ENCODE peak calls at places on chromosome 12, in six cellular contexts. H, X, W, U, Z and R are unnamed samples.

GRCh38 chr12:66859751-66860440 is 181.0 kb upstream of the GRIP1 start:
- DNase-seq in Z (no peak), W (no peak), X (no peak), H (no peak), U (no peak), R (no peak)

GRCh38 chr12:93682846-93683261 is 5.7 kb downstream of the CRADD start:
- DNase-seq in U (no peak), Z (no peak), X (no peak), W (no peak), H (no peak), R (no peak)

GRCh38 chr12:115468087-115468510 is 784.1 kb upstream of the TBX3 start:
- DNase-seq in X (no peak), Z (no peak), W (no peak), U (no peak), H (peak), R (no peak)

GRCh38 chr12:58504539-58504938 is 415.8 kb downstream of the LRIG3 start:
- DNase-seq in H (peak), X (peak), U (no peak), W (no peak), Z (no peak), R (no peak)

GRCh38 chr12:131692431-131692830 is 18.5 kb upstream of the SFSWAP start:
- DNase-seq in U (no peak), X (no peak), Z (no peak), W (peak), H (no peak), R (no peak)

GRCh38 chr12:79689477-79690155 is 1.1 kb downstream of the PAWR start:
- DNase-seq in H (peak), Z (peak), U (peak), W (peak), X (no peak), R (peak)

GRCh38 chr12:116969615-116970575 is 59.1 kb downstream of the FBXW8 start:
- DNase-seq in W (no peak), H (no peak), X (peak), U (peak), Z (peak), R (no peak)

GRCh38 chr12:114316076-114316475 is 89.9 kb downstream of the TBX5 start:
- DNase-seq in X (no peak), H (peak), U (no peak), Z (no peak), W (no peak), R (no peak)

GRCh38 chr12:89347325-89347829 is 4.9 kb downstream of the DUSP6 start:
- DNase-seq in X (no peak), U (no peak), H (no peak), W (no peak), Z (no peak), R (no peak)

GRCh38 chr12:113186033-113186365 is 478 bp downstream of the RITA1 start:
- DNase-seq in W (no peak), Z (no peak), X (no peak), U (no peak), H (no peak), R (no peak)

GRCh38 chr12:103881261-103881660 is 40.2 kb upstream of the NT5DC3 start:
- DNase-seq in W (no peak), Z (no peak), H (no peak), X (no peak), U (no peak), R (no peak)

GRCh38 chr12:123937707-123938600 is 34.7 kb downstream of the CCDC92 start:
- DNase-seq in H (no peak), U (no peak), X (no peak), Z (no peak), W (no peak), R (no peak)

GRCh38 chr12:18872770-18873169 is 134.9 kb downstream of the CAPZA3 start:
- DNase-seq in Z (no peak), W (no peak), H (no peak), X (no peak), U (no peak), R (no peak)

DNA sequence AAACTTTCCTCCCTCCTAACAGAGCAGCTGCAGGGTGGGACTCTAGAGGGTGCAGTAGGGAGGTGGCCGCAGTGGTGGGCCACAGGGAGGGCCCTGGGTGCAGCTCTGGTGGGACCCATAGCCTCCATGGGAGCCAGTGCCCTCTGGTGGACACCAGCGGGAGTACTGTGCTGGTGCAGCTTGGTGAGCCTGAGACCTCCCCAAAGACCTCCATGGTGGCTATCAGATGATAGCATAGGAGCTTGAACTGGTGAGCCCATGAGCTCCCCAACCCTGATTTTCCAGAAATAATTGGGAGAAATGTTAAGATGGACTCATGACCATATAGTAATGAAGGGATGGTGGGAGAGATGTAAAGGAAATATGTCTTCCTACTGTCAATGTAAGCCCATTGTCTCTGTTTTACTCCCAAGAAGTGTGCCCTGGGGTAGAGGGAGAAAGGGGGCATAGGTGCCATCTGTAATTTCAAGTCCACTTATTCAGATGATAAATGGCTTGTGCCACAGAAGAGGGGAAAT is 98.7 kb downstream of the GAS2L3 start:
- DNase-seq in W (no peak), H (no peak), Z (peak), X (no peak), U (no peak), R (no peak)
- TF ChIP-seq CTCF in W (no peak), H (peak), Z (peak), X (peak), U (peak), R (peak)

GRCh38 chr12:108856170-108856427 is 1.3 kb downstream of the SSH1 start:
- DNase-seq in U (no peak), Z (peak), H (no peak), W (no peak), X (no peak), R (no peak)

GRCh38 chr12:108857158-108857407 is 300 bp downstream of the SSH1 start:
- DNase-seq in W (no peak), U (no peak), H (no peak), Z (peak), X (no peak), R (no peak)

GRCh38 chr12:108854453-108855283 is 2.7 kb downstream of the SSH1 start:
- DNase-seq in H (peak), X (peak), W (peak), Z (no peak), U (no peak), R (no peak)

GRCh38 chr12:108858399-108859074 is 1.2 kb upstream of the SSH1 start:
- DNase-seq in X (no peak), H (no peak), U (no peak), Z (no peak), W (peak), R (no peak)

DNA sequence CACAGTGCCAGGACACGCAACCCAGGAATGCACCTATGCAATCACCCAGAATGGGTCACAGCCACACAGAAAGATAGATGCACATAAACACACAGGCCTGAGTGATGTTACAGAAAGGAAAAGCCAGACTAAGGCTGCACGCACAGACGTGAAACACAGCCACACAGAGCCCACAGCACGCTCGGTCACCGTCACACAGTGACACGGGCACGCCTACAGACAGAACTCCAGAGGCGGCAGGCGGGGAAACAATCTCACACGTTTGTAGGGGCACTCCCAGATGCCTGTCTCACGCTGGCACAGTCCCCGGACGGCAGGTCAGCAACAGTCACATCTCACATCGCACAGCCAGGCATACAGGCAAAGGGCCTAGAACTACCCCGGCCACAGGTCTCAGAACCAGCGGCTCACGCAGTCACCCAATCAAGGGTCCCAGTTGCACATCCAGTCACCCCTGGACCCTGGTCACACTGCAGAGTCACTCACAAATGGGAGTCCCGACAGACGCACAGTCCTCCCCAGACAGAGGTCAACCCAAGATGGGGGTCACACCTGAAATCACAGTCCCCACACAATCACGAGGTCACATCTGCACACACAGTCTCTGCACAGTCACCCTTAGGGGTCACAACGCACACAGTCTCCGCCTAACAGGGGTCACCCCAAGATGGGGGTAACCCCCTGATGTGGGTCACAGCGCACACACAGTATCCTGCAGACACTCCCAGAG is 790 bp downstream of the SSH1 start:
- DNase-seq in Z (peak), U (no peak), W (peak), H (peak), X (peak), R (no peak)
- TF ChIP-seq CTCF in Z (no peak), U (no peak), W (no peak), H (no peak), X (no peak), R (no peak)

GRCh38 chr12:14854586-14855163 is 11.3 kb upstream of the ART4 start:
- DNase-seq in X (no peak), Z (no peak), W (no peak), H (no peak), U (no peak), R (no peak)
- TF ChIP-seq CTCF in X (no peak), Z (no peak), W (no peak), H (no peak), U (no peak), R (no peak)

GRCh38 chr12:105100998-105101397 is 6.5 kb upstream of the WASHC4 start:
- DNase-seq in Z (no peak), U (no peak), X (no peak), W (no peak), H (no peak), R (no peak)
- TF ChIP-seq CTCF in Z (no peak), U (no peak), X (peak), W (no peak), H (no peak), R (no peak)

DNA sequence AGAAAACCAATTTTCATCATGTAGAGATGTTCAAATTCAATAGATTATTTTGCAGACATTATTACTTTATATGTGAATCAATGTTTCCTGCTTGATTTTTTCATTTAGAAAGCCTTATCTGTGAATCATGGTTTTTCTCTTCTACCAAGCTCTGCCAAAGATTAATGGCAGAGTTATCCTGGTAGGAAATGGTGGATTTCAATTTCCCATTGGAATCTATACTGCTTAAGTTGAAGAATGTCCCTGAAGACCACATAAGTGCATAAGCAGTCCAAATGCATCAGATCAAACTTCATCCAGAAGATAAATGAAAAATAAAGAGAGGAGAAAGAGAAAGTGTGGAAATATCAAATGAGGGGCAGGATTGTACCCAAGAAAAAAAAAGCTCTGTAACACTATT is 5.0 kb downstream of the LUM start:
- DNase-seq in Z (no peak), X (no peak), W (no peak), U (no peak), H (no peak), R (no peak)
- TF ChIP-seq CTCF in Z (no peak), X (no peak), W (no peak), U (no peak), H (no peak), R (no peak)

DNA sequence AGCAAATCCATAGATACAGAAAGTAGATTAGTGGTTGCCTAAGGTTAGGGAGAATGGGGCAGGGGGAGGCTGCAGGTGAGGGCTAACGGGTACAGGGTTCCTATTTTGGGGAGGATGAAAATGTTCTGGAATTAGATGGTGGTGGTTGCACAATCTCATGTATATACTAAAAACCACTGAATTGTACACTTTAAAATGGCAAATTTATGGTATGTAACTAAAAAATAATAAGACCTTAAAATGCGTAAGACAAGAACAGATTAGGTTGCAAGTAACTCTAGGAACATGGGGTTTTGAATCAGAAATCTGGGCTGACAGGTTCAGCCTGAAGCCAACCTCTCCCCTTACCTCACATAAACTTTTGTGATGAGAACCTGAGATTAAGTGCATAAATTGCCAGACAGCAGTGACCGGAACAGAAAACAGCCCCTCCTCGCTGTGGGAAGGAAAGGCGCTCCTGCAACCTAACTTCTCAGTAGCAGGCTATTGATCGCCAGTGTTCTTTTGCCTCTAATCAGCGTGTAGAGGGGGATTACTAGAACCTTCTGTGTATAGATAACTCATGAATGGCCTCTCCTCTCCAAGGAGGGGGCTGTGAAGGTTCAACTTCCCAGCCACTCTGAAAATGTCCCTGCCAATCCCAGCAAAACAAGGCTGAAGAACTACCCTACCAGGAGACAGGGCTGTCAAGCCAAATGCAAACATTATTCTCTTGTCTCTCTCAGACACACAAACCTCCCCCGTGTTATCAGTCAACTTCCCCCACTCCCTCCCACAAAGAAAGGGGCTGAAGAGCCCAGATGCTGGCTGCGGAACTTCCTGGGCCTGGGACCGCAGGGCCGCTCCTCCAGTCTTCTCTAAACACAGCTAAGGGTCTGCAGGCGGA is 1.9 kb downstream of the SSH1 start:
- DNase-seq in H (peak), Z (no peak), W (no peak), U (no peak), X (no peak), R (no peak)
- TF ChIP-seq CTCF in H (no peak), Z (no peak), W (no peak), U (no peak), X (no peak), R (no peak)

GRCh38 chr12:40192704-40193255 is 32.0 kb upstream of the LRRK2 start:
- DNase-seq in Z (no peak), U (no peak), W (no peak), X (no peak), H (no peak), R (no peak)
- TF ChIP-seq CTCF in Z (no peak), U (no peak), W (no peak), X (no peak), H (no peak), R (no peak)

GRCh38 chr12:14937689-14938088 is 648 bp downstream of the ERP27 start:
- DNase-seq in Z (no peak), H (no peak), U (no peak), W (no peak), X (no peak), R (no peak)
- TF ChIP-seq CTCF in Z (no peak), H (peak), U (no peak), W (no peak), X (no peak), R (peak)

GRCh38 chr12:53071591-53072551 is 7.3 kb downstream of the SPRYD3 start:
- DNase-seq in U (no peak), H (no peak), X (no peak), W (peak), Z (no peak), R (no peak)
- TF ChIP-seq CTCF in U (no peak), H (peak), X (peak), W (no peak), Z (no peak), R (no peak)

GRCh38 chr12:3000548-3001275 is 41.5 kb downstream of the TEAD4 start:
- DNase-seq in U (no peak), Z (no peak), H (no peak), W (no peak), X (no peak), R (no peak)
- TF ChIP-seq CTCF in U (no peak), Z (no peak), H (peak), W (no peak), X (no peak), R (peak)